ENCODE peak calls at places on chromosomes 16 and 17, in eight cellular contexts. I is upper lobe of left lung, K is bronchial epithelial cell, Z is pancreas, J is AG04449, B is nephron progenitor cell, E is upper lobe of right lung, N is omental fat pad. S is an unnamed sample.

GRCh38 chr16:66474750-66475199 is 47.7 kb downstream of the BEAN1 start:
- DNase-seq in I (no peak), E (no peak), B (no peak), Z (no peak), K (no peak), N (no peak), J (no peak), S (peak)

GRCh38 chr17:74959826-74960738 is 12.5 kb downstream of the HID1 start:
- DNase-seq in E (no peak), B (no peak), Z (no peak), I (no peak), K (peak), J (no peak), N (no peak), S (no peak)

GRCh38 chr16:24993722-24994686 is 21.2 kb downstream of the ARHGAP17 start:
- DNase-seq in J (peak), B (no peak), Z (no peak), N (no peak), I (no peak), K (peak), E (no peak), S (no peak)

GRCh38 chr17:1275962-1276736 is 3.3 kb upstream of the TRARG1 start:
- DNase-seq in E (peak), Z (peak), B (peak), J (no peak), I (peak), N (peak), K (no peak), S (no peak)

GRCh38 chr17:2396568-2397246 is 4.2 kb downstream of the MNT start:
- DNase-seq in Z (peak), I (peak), J (peak), E (peak), B (peak), K (peak), N (peak), S (peak)

GRCh38 chr17:74429604-74430384 is 2.1 kb upstream of the GPRC5C start:
- DNase-seq in E (peak), J (no peak), B (peak), Z (peak), I (peak), K (peak), N (no peak), S (no peak)

GRCh38 chr16:30582611-30583340 is 2.7 kb downstream of the ZNF785 start:
- DNase-seq in K (no peak), Z (no peak), N (no peak), I (no peak), J (no peak), E (no peak), B (no peak), S (no peak)

GRCh38 chr17:79315282-79316106 is 240.9 kb downstream of the ENGASE start:
- DNase-seq in I (no peak), B (no peak), E (no peak), J (no peak), N (no peak), Z (no peak), K (no peak), S (no peak)

GRCh38 chr16:53053967-53054669 is 673 bp upstream of the CHD9 start:
- DNase-seq in B (no peak), N (no peak), J (no peak), E (peak), Z (peak), K (no peak), I (peak), S (no peak)

GRCh38 chr16:85608515-85608885 is 4.6 kb upstream of the GSE1 start:
- DNase-seq in B (no peak), J (no peak), N (no peak), E (no peak), Z (no peak), I (no peak), K (no peak), S (no peak)

GRCh38 chr16:22814330-22815105 is 556 bp downstream of the HS3ST2 start:
- DNase-seq in B (peak), E (no peak), J (no peak), N (no peak), K (peak), I (no peak), Z (no peak), S (no peak)

GRCh38 chr16:27314161-27314723 is 468 bp downstream of the IL4R start:
- DNase-seq in B (no peak), J (peak), E (peak), Z (peak), N (peak), I (peak), K (peak), S (no peak)

GRCh38 chr16:86455116-86455515 is 55.2 kb upstream of the FOXF1 start:
- DNase-seq in E (no peak), N (no peak), J (peak), B (no peak), I (no peak), K (no peak), Z (no peak), S (no peak)

GRCh38 chr16:69397821-69398521 is 12.2 kb upstream of the TERF2 start:
- DNase-seq in I (peak), E (no peak), B (peak), Z (no peak), J (peak), N (no peak), K (peak), S (peak)

GRCh38 chr17:46925185-46925858 is 2.4 kb downstream of the GOSR2 start:
- DNase-seq in B (no peak), I (no peak), N (no peak), K (no peak), J (no peak), E (no peak), Z (no peak), S (no peak)

GRCh38 chr17:40382251-40382650 is 17.7 kb upstream of the GJD3 start:
- DNase-seq in I (no peak), J (no peak), Z (no peak), E (no peak), B (no peak), K (no peak), N (no peak), S (no peak)

GRCh38 chr16:89146211-89147005 is 25.1 kb upstream of the CDH15 start:
- DNase-seq in E (peak), B (no peak), K (no peak), N (no peak), I (no peak), Z (no peak), J (no peak), S (no peak)

GRCh38 chr16:81004646-81005353 is 1.9 kb downstream of the CMC2 start:
- DNase-seq in J (no peak), Z (no peak), B (peak), K (peak), I (no peak), N (no peak), E (no peak), S (no peak)

GRCh38 chr17:67818110-67819002 is 6.9 kb upstream of the BPTF start:
- DNase-seq in K (no peak), J (no peak), Z (no peak), B (peak), I (no peak), E (no peak), N (no peak), S (no peak)

GRCh38 chr17:40295471-40296457 is 8.1 kb downstream of the CDC6 start:
- DNase-seq in N (no peak), B (no peak), K (no peak), E (no peak), Z (no peak), I (no peak), J (no peak), S (no peak)

GRCh38 chr17:41777157-41777578 is 9.3 kb downstream of the JUP start:
- DNase-seq in I (no peak), B (peak), N (no peak), E (no peak), J (no peak), K (no peak), Z (no peak), S (no peak)

GRCh38 chr16:28326881-28327610 is 34.7 kb downstream of the SBK1 start:
- DNase-seq in Z (peak), J (no peak), E (peak), N (no peak), B (peak), I (peak), K (peak), S (no peak)

GRCh38 chr17:49362723-49363117 is 670 bp upstream of the ZNF652 start:
- DNase-seq in N (no peak), K (peak), B (no peak), J (no peak), E (no peak), I (no peak), Z (no peak), S (no peak)

GRCh38 chr17:7997186-7997585 is 5.2 kb upstream of the GUCY2D start:
- DNase-seq in K (peak), B (no peak), I (peak), N (no peak), Z (no peak), E (no peak), J (no peak), S (no peak)

GRCh38 chr16:78396046-78396445 is 296.6 kb downstream of the WWOX start:
- DNase-seq in B (no peak), N (no peak), J (no peak), Z (no peak), E (no peak), I (no peak), K (peak), S (no peak)

GRCh38 chr17:50219939-50220465 is 18.6 kb upstream of the COL1A1 start:
- DNase-seq in I (no peak), K (peak), J (no peak), Z (no peak), N (no peak), B (peak), E (no peak), S (no peak)

GRCh38 chr16:87459027-87459426 is 33.8 kb downstream of the ZCCHC14 start:
- DNase-seq in Z (no peak), E (peak), J (no peak), N (no peak), I (no peak), B (no peak), K (no peak), S (no peak)

GRCh38 chr16:87460936-87461335 is 31.9 kb downstream of the ZCCHC14 start:
- DNase-seq in I (no peak), E (no peak), J (no peak), K (no peak), Z (no peak), N (no peak), B (no peak), S (no peak)

GRCh38 chr16:87463722-87464690 is 28.8 kb downstream of the ZCCHC14 start:
- DNase-seq in K (peak), E (no peak), Z (no peak), B (no peak), N (no peak), I (peak), J (no peak), S (no peak)

GRCh38 chr16:87459833-87460232 is 33.0 kb downstream of the ZCCHC14 start:
- DNase-seq in B (no peak), I (no peak), N (no peak), Z (no peak), E (peak), J (no peak), K (no peak), S (no peak)

GRCh38 chr16:87461466-87461975 is 31.3 kb downstream of the ZCCHC14 start:
- DNase-seq in K (peak), N (no peak), B (peak), J (no peak), I (peak), Z (peak), E (peak), S (no peak)
- TF ChIP-seq CTCF in K (peak), N (no peak), B (peak), J (no peak), I (no peak), Z (peak), E (peak), S (peak)

GRCh38 chr17:57987582-57988300 is at the start of gene VEZF1:
- DNase-seq in I (peak), J (no peak), Z (peak), N (no peak), E (peak), K (no peak), B (peak), S (peak)

GRCh38 chr17:57988301-57989010 is 402 bp upstream of the VEZF1 start:
- DNase-seq in E (peak), Z (peak), B (no peak), K (peak), N (no peak), I (peak), J (no peak), S (no peak)

GRCh38 chr17:57990037-57990436 is 2.0 kb upstream of the VEZF1 start:
- DNase-seq in J (no peak), B (no peak), E (no peak), Z (no peak), I (no peak), N (no peak), K (no peak), S (no peak)

GRCh38 chr17:57986841-57987581 is 1.0 kb downstream of the VEZF1 start:
- DNase-seq in N (no peak), J (no peak), I (peak), Z (peak), K (peak), E (peak), B (peak), S (no peak)

GRCh38 chr17:57989011-57989345 is 924 bp upstream of the VEZF1 start:
- DNase-seq in B (no peak), K (no peak), E (no peak), Z (no peak), J (no peak), N (no peak), I (peak), S (no peak)
- TF ChIP-seq CTCF in B (no peak), K (no peak), E (no peak), Z (no peak), J (no peak), N (no peak), I (no peak), S (no peak)

GRCh38 chr17:28427372-28427771 is 21.4 kb upstream of the SLC46A1 start:
- DNase-seq in B (no peak), N (no peak), I (no peak), J (no peak), K (no peak), Z (no peak), E (no peak), S (no peak)

GRCh38 chr17:28421775-28422305 is 15.8 kb upstream of the SLC46A1 start:
- DNase-seq in J (no peak), B (no peak), I (peak), K (no peak), E (no peak), Z (no peak), N (no peak), S (no peak)

GRCh38 chr17:28425206-28425605 is 19.2 kb upstream of the SLC46A1 start:
- DNase-seq in I (no peak), B (no peak), K (no peak), E (no peak), J (no peak), N (no peak), Z (no peak), S (no peak)

GRCh38 chr17:28426081-28426519 is 20.1 kb upstream of the SLC46A1 start:
- DNase-seq in E (no peak), Z (no peak), J (no peak), I (no peak), B (peak), K (no peak), N (no peak), S (no peak)
- TF ChIP-seq CTCF in E (peak), Z (no peak), J (peak), I (peak), B (peak), K (peak), N (no peak), S (peak)

GRCh38 chr16:57471852-57472664 is 9.6 kb downstream of the POLR2C start:
- DNase-seq in K (no peak), I (no peak), Z (no peak), B (peak), J (no peak), E (no peak), N (no peak), S (no peak)

GRCh38 chr16:57472665-57473060 is 10.2 kb downstream of the POLR2C start:
- DNase-seq in K (no peak), Z (no peak), E (no peak), B (no peak), N (no peak), J (no peak), I (no peak), S (no peak)

GRCh38 chr16:57470683-57471082 is 8.2 kb downstream of the POLR2C start:
- DNase-seq in B (no peak), Z (peak), K (no peak), J (no peak), N (no peak), I (peak), E (peak), S (no peak)

GRCh38 chr16:57469917-57470470 is 7.5 kb downstream of the POLR2C start:
- DNase-seq in K (no peak), E (no peak), I (no peak), J (no peak), N (no peak), Z (no peak), B (no peak), S (no peak)

GRCh38 chr16:57471209-57471608 is 8.7 kb downstream of the POLR2C start:
- DNase-seq in E (no peak), K (no peak), I (no peak), B (no peak), N (no peak), J (no peak), Z (no peak), S (no peak)
- TF ChIP-seq CTCF in E (no peak), K (no peak), I (no peak), B (no peak), N (no peak), J (no peak), Z (no peak), S (no peak)

DNA sequence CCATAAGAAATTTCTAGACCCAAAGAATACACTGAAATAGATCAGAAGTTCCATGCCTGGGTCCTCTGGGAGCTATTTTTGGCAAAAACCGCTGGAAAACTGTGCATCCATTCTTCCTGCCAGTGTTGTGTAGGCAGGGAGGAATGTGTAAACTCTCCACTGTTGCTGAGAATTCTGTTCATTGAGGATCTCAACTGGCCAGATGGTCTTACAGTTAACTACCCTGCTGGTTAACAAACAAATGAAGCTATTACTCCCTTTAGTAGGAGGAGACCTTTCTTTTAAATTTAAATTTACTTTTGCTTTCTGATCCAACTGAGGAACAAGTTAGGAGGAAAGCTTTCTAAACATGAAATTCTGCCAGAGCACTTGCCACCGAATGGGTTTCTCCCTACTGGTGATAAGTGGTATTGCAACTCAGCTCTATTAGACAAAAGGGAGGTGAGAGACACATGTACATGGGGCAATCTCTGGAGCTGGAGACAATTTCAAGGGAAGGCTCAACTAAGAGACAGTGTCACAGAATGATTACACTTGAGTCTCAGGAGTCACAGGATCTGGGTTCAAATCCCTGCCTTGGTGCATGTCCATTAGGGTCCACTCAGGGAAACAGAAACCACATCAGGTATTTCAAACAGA is 37.6 kb downstream of the SOCS1 start:
- DNase-seq in B (no peak), J (no peak), I (no peak), K (no peak), Z (no peak), N (no peak), E (no peak), S (no peak)
- TF ChIP-seq CTCF in B (peak), J (no peak), I (no peak), K (peak), Z (no peak), N (no peak), E (peak), S (peak)

DNA sequence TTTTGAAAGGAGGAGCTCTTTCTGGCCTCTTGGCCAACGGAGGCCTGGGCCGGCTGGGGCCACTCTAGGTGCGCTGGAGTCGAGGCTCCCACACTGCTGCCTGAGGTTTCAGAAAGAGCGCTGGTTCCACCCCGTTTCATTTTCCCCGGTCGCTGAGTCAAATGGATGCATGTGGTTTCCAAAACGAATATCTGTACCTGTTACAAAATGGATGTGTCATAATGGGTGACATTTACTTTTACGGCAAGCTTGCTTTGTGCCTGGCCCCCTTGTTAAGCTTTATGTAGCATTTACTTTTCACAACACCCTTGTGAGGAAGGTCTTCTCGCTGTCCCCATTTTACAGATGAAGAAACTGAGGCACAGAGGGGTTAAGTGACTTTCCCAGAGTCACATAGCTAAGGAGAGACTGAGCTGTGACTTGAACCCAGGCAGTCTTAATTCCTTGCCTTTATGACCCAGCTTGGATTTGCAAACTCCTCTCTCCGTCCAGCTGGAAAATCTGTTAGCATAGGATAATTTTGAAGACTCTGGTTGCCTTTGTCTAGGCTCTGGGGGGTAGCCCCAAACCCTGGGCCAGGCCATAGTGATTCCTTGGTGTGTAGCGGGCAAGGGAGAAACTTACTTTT is 10.6 kb downstream of the KSR1 start:
- DNase-seq in Z (no peak), K (no peak), B (no peak), J (no peak), E (peak), I (peak), N (no peak), S (no peak)
- TF ChIP-seq CTCF in Z (no peak), K (no peak), B (no peak), J (no peak), E (no peak), I (no peak), N (no peak), S (no peak)

GRCh38 chr16:19410435-19411153 is 7.1 kb upstream of the TMC5 start:
- DNase-seq in I (peak), B (peak), K (no peak), N (no peak), J (no peak), E (peak), Z (peak), S (peak)
- TF ChIP-seq CTCF in I (peak), B (peak), K (peak), N (no peak), J (no peak), E (peak), Z (no peak), S (peak)

DNA sequence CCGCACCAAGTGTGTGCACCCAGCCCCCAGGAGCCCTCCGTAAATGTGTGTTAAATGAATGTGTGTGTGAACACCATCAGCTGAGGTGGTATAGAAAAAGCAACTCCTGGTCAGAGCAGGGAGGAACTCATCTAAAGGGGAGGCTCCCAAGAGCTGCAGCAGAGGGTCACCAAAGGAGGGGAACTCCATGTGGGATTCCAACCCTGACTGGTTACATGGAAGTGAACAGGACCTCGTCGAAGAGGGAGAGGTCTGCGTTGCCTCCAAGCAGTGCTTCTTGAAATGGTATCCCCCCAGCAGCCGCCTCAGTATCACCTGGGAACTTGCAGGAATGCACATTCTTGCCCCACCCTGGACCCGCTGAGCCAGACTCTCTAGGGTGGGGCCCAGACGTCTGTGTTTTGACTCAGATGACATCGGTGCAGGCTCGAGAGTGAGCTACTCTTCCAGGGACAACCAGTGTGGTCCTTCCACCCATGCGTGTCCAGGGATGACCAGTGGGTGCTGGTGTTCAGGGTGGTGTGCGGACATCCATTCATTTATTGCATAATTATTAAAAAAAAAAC is 30.8 kb downstream of the ADCY9 start:
- DNase-seq in K (peak), Z (no peak), B (no peak), J (no peak), E (no peak), N (no peak), I (no peak), S (no peak)
- TF ChIP-seq CTCF in K (no peak), Z (no peak), B (no peak), J (no peak), E (no peak), N (no peak), I (no peak), S (no peak)

S was measured in type B pancreatic cell.